ENCODE peak calls at places on chromosome 2, in nine cellular contexts. P, B, Z, E, C, H, K, O and W are unnamed samples.

GRCh38 chr2:15943914-15944313 is 3.6 kb downstream of the MYCN start:
- DNase-seq in B (no peak), C (no peak), K (peak), Z (peak), H (peak), P (peak), E (no peak), O (no peak), W (peak)

GRCh38 chr2:30862054-30862651 is 54.9 kb upstream of the CAPN13 start:
- DNase-seq in P (no peak), O (peak), C (no peak), Z (peak), K (peak), E (peak), B (peak), H (peak), W (peak)

GRCh38 chr2:168033966-168034365 is 213.4 kb downstream of the STK39 start:
- DNase-seq in Z (no peak), B (no peak), P (no peak), E (no peak), C (no peak), K (no peak), O (no peak), H (no peak), W (no peak)

GRCh38 chr2:30346475-30347169 is 100.4 kb upstream of the LCLAT1 start:
- DNase-seq in K (peak), P (no peak), O (peak), E (no peak), Z (peak), C (peak), H (no peak), B (no peak), W (no peak)

GRCh38 chr2:73260338-73260984 is 23.8 kb downstream of the FBXO41 start:
- DNase-seq in C (peak), Z (peak), K (peak), O (peak), E (no peak), P (no peak), H (peak), B (peak), W (no peak)

GRCh38 chr2:241102239-241102803 is at the start of gene MTERF4:
- DNase-seq in Z (peak), K (peak), O (peak), H (peak), E (peak), C (peak), P (peak), B (peak), W (peak)

GRCh38 chr2:45494275-45494977 is 116.6 kb downstream of the SRBD1 start:
- DNase-seq in H (peak), C (no peak), B (peak), O (no peak), P (peak), K (peak), Z (peak), E (no peak), W (peak)

GRCh38 chr2:149908731-149909690 is 321.4 kb upstream of the MMADHC start:
- DNase-seq in B (no peak), C (no peak), E (no peak), H (peak), Z (peak), P (no peak), K (peak), O (no peak), W (no peak)

GRCh38 chr2:25401307-25402021 is 59.7 kb upstream of the DNMT3A start:
- DNase-seq in E (no peak), H (no peak), Z (no peak), O (no peak), B (no peak), P (no peak), C (no peak), K (no peak), W (no peak)

GRCh38 chr2:187310696-187311095 is 137.4 kb downstream of the CALCRL start:
- DNase-seq in C (no peak), E (no peak), Z (peak), B (no peak), P (no peak), H (no peak), O (no peak), K (peak), W (no peak)

GRCh38 chr2:195686564-195686963 is 29.5 kb downstream of the SLC39A10 start:
- DNase-seq in Z (no peak), B (no peak), K (no peak), C (no peak), P (no peak), E (no peak), H (no peak), O (no peak), W (no peak)

GRCh38 chr2:70443078-70443465 is 110.6 kb downstream of the TGFA start:
- DNase-seq in P (no peak), O (no peak), H (no peak), E (no peak), K (no peak), B (no peak), C (no peak), Z (no peak), W (no peak)

GRCh38 chr2:26805241-26805676 is 19.4 kb downstream of the CENPA start:
- DNase-seq in K (peak), Z (peak), P (no peak), O (no peak), C (no peak), B (no peak), E (no peak), H (peak), W (no peak)

GRCh38 chr2:225889452-225889851 is 489.9 kb downstream of the NYAP2 start:
- DNase-seq in E (no peak), Z (peak), K (peak), O (no peak), H (peak), P (no peak), C (no peak), B (no peak), W (no peak)

GRCh38 chr2:111618953-111619902 is 264.8 kb downstream of the ANAPC1 start:
- DNase-seq in H (no peak), C (no peak), B (no peak), Z (peak), E (no peak), P (no peak), K (peak), O (no peak), W (no peak)

GRCh38 chr2:178536037-178536436 is 55.8 kb downstream of the PLEKHA3 start:
- DNase-seq in H (no peak), Z (no peak), K (no peak), E (no peak), B (no peak), C (no peak), O (no peak), P (no peak), W (no peak)

GRCh38 chr2:158685646-158686045 is 109.5 kb upstream of the DAPL1 start:
- DNase-seq in Z (no peak), H (no peak), O (no peak), K (no peak), B (no peak), E (no peak), P (no peak), C (no peak), W (no peak)

GRCh38 chr2:181268174-181268867 is 188.9 kb upstream of the ITGA4 start:
- DNase-seq in K (no peak), Z (no peak), B (no peak), O (no peak), C (no peak), E (no peak), P (no peak), H (no peak), W (no peak)

GRCh38 chr2:53093355-53093754 is 674.2 kb upstream of the CHAC2 start:
- DNase-seq in E (no peak), P (no peak), K (no peak), H (no peak), O (no peak), Z (no peak), B (no peak), C (no peak), W (no peak)

GRCh38 chr2:236158969-236159777 is 9.0 kb downstream of the GBX2 start:
- DNase-seq in O (no peak), C (peak), Z (no peak), P (no peak), E (no peak), K (no peak), H (no peak), B (no peak), W (no peak)

GRCh38 chr2:148565272-148565894 is 79.2 kb upstream of the EPC2 start:
- DNase-seq in K (peak), Z (peak), C (no peak), P (no peak), E (no peak), H (no peak), O (no peak), B (no peak), W (no peak)

GRCh38 chr2:148568597-148568996 is 76.0 kb upstream of the EPC2 start:
- DNase-seq in O (no peak), C (no peak), B (no peak), Z (no peak), E (peak), K (no peak), H (no peak), P (no peak), W (no peak)

GRCh38 chr2:148567716-148568115 is 76.8 kb upstream of the EPC2 start:
- DNase-seq in C (no peak), H (no peak), O (no peak), E (no peak), P (no peak), B (no peak), K (no peak), Z (no peak), W (peak)

DNA sequence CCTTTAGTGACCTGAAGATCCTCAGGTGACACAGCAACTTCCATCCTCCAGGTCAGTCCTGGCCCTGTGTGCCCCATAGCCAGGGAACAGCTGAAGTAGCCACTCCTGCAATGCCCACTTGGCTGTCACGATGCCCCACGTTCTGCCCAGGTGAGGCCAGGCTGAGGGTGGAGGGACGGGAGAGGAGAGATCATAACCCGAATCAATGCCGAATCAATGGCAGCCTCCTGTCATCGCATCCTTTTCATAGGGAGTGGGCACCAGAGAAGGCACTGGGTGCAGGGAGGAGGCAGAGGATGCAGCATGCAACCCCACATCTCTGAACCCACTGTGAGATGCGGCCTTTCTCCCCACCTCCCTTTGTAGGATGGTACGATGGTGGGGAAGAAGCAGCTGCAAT is 75.3 kb upstream of the EPC2 start:
- DNase-seq in P (no peak), K (no peak), H (no peak), O (no peak), B (no peak), C (no peak), E (no peak), Z (no peak), W (no peak)
- H3K4me3 ChIP-seq in P (no peak), K (no peak), H (no peak), O (no peak), B (no peak), C (no peak), E (no peak), Z (no peak), W (no peak)

GRCh38 chr2:231395188-231396057 is at the start of gene B3GNT7:
- DNase-seq in Z (no peak), B (no peak), O (no peak), P (no peak), E (no peak), K (no peak), H (no peak), C (peak), W (no peak)

GRCh38 chr2:231396058-231396821 is 730 bp downstream of the B3GNT7 start:
- DNase-seq in H (no peak), K (no peak), C (no peak), E (no peak), O (no peak), Z (no peak), P (no peak), B (no peak), W (no peak)

GRCh38 chr2:231398585-231398984 is 3.1 kb downstream of the B3GNT7 start:
- DNase-seq in H (no peak), E (no peak), P (no peak), C (no peak), O (no peak), B (no peak), K (no peak), Z (no peak), W (no peak)

GRCh38 chr2:231397928-231398294 is 2.4 kb downstream of the B3GNT7 start:
- DNase-seq in C (no peak), E (no peak), B (no peak), K (no peak), Z (no peak), O (no peak), P (no peak), H (no peak), W (no peak)

GRCh38 chr2:231397011-231397927 is 1.8 kb downstream of the B3GNT7 start:
- DNase-seq in H (no peak), C (no peak), O (peak), B (no peak), Z (no peak), K (no peak), P (no peak), E (no peak), W (no peak)
- H3K4me3 ChIP-seq in H (no peak), C (peak), O (peak), B (no peak), Z (no peak), K (no peak), P (no peak), E (no peak), W (no peak)

GRCh38 chr2:88199912-88200682 is 30.0 kb downstream of the THNSL2 start:
- DNase-seq in E (peak), Z (no peak), K (peak), O (peak), B (no peak), P (no peak), H (no peak), C (peak), W (no peak)
- H3K4me3 ChIP-seq in E (no peak), Z (no peak), K (no peak), O (peak), B (no peak), P (no peak), H (no peak), C (no peak), W (no peak)

GRCh38 chr2:37934591-37935513 is 9.8 kb downstream of the RMDN2 start:
- DNase-seq in Z (no peak), O (no peak), B (no peak), E (no peak), P (peak), C (no peak), H (no peak), K (no peak), W (no peak)
- H3K4me3 ChIP-seq in Z (no peak), O (peak), B (no peak), E (peak), P (peak), C (peak), H (peak), K (peak), W (no peak)

GRCh38 chr2:137964859-137965459 is 686 bp downstream of the HNMT start:
- DNase-seq in Z (peak), K (peak), H (no peak), C (no peak), B (no peak), O (no peak), E (no peak), P (no peak), W (no peak)
- H3K4me3 ChIP-seq in Z (peak), K (peak), H (peak), C (peak), B (peak), O (peak), E (no peak), P (no peak), W (no peak)

GRCh38 chr2:237490805-237491194 is 3.7 kb downstream of the MLPH start:
- DNase-seq in H (no peak), E (no peak), B (no peak), O (no peak), C (no peak), Z (no peak), K (no peak), P (no peak), W (no peak)

GRCh38 chr2:237488295-237488694 is 1.2 kb downstream of the MLPH start:
- DNase-seq in B (no peak), O (no peak), Z (no peak), P (no peak), H (no peak), K (no peak), C (peak), E (no peak), W (no peak)

GRCh38 chr2:237490009-237490804 is 3.2 kb downstream of the MLPH start:
- DNase-seq in Z (no peak), C (peak), E (no peak), B (no peak), O (no peak), P (no peak), K (no peak), H (no peak), W (no peak)

GRCh38 chr2:237487496-237487895 is 445 bp downstream of the MLPH start:
- DNase-seq in Z (no peak), K (no peak), H (no peak), P (no peak), C (no peak), O (no peak), E (no peak), B (no peak), W (no peak)

GRCh38 chr2:237488901-237489860 is 2.1 kb downstream of the MLPH start:
- DNase-seq in P (no peak), K (peak), Z (no peak), B (no peak), C (peak), H (peak), O (no peak), E (no peak), W (no peak)
- H3K4me3 ChIP-seq in P (no peak), K (peak), Z (no peak), B (no peak), C (peak), H (no peak), O (peak), E (no peak), W (no peak)

DNA sequence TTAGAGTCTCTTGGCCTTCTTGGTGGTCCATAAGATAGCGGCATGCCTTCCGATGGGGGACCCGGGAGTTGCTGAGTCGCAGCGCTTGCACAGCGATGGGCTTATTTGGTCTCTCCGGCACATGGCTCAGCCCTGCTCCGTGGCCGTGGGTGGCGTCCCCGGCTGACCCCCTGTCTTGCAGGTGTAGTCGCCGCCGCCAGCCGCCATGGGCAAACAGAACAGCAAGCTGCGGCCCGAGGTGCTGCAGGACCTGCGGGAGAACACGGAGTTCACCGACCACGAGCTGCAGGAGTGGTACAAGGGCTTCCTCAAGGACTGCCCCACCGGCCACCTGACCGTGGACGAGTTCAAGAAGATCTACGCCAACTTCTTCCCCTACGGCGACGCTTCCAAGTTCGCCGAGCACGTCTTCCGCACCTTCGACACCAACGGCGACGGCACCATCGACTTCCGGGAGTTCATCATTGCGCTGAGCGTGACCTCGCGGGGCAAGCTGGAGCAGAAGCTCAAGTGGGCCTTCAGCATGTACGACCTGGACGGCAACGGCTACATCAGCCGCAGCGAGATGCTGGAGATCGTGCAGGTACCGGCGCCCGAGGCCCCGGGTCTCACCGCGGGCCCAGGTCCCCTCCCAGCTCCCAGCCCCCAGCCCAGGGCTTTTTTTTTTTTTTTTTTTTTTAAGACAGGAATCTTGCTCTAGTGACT is 28.4 kb downstream of the ODC1 start:
- DNase-seq in H (no peak), Z (no peak), C (no peak), P (no peak), K (no peak), E (no peak), O (no peak), B (no peak), W (no peak)
- H3K4me3 ChIP-seq in H (no peak), Z (no peak), C (no peak), P (no peak), K (no peak), E (no peak), O (no peak), B (no peak), W (no peak)

GRCh38 chr2:77519164-77519887 is 2.9 kb downstream of the LRRTM4 start:
- DNase-seq in C (no peak), Z (no peak), H (no peak), P (no peak), K (no peak), E (no peak), O (no peak), B (no peak), W (no peak)
- H3K4me3 ChIP-seq in C (no peak), Z (no peak), H (no peak), P (no peak), K (no peak), E (no peak), O (peak), B (no peak), W (no peak)

GRCh38 chr2:38792751-38793150 is 14.7 kb downstream of the GEMIN6 start:
- DNase-seq in E (no peak), P (no peak), K (no peak), C (no peak), Z (no peak), O (no peak), H (no peak), B (no peak), W (no peak)
- H3K4me3 ChIP-seq in E (no peak), P (no peak), K (no peak), C (no peak), Z (no peak), O (no peak), H (no peak), B (no peak), W (no peak)